ENCODE peak calls at places on chromosomes 7 and 10, in six cellular contexts. I, Q, B, U, R and S are unnamed samples.

GRCh38 chr7:153567426-153567825 is 484.8 kb upstream of the DPP6 start:
- DNase-seq in I (no peak), Q (no peak), B (no peak), U (no peak), R (no peak), S (no peak)

GRCh38 chr7:73738220-73738611 is 386 bp downstream of the ABHD11 start:
- DNase-seq in I (peak), Q (peak), B (no peak), U (peak), R (no peak), S (peak)

GRCh38 chr10:87816163-87816841 is 1.7 kb downstream of the ATAD1 start:
- DNase-seq in I (no peak), Q (no peak), B (no peak), U (no peak), R (no peak), S (no peak)

GRCh38 chr10:48634198-48634983 is 29.5 kb upstream of the ARHGAP22 start:
- DNase-seq in I (no peak), Q (no peak), B (peak), U (peak), R (no peak), S (no peak)

GRCh38 chr7:19930051-19930450 is 156.6 kb upstream of the TMEM196 start:
- DNase-seq in I (no peak), Q (no peak), B (no peak), U (no peak), R (no peak), S (no peak)

GRCh38 chr10:17009228-17009700 is 120.3 kb downstream of the CUBN start:
- DNase-seq in I (no peak), Q (no peak), B (no peak), U (peak), R (no peak), S (no peak)

GRCh38 chr7:21580073-21580521 is 37.3 kb downstream of the DNAH11 start:
- DNase-seq in I (no peak), Q (no peak), B (peak), U (peak), R (no peak), S (no peak)

GRCh38 chr7:118311121-118311803 is 86.8 kb downstream of the ANKRD7 start:
- DNase-seq in I (no peak), Q (no peak), B (peak), U (no peak), R (no peak), S (no peak)

GRCh38 chr10:110556993-110557601 is 10.4 kb upstream of the SMC3 start:
- DNase-seq in I (peak), Q (peak), B (no peak), U (peak), R (peak), S (peak)

GRCh38 chr7:39720586-39720985 is 97.2 kb downstream of the RALA start:
- DNase-seq in I (no peak), Q (no peak), B (no peak), U (no peak), R (peak), S (peak)

GRCh38 chr7:33754933-33755928 is 150.1 kb upstream of the BMPER start:
- DNase-seq in I (no peak), Q (no peak), B (no peak), U (no peak), R (no peak), S (no peak)

GRCh38 chr10:43137701-43137970 is 609 bp upstream of the CSGALNACT2 start:
- DNase-seq in I (peak), Q (peak), B (no peak), U (peak), R (peak), S (peak)

GRCh38 chr10:55233090-55233489 is 432.1 kb upstream of the PCDH15 start:
- DNase-seq in I (no peak), Q (no peak), B (no peak), U (no peak), R (no peak), S (no peak)

GRCh38 chr10:103062854-103063642 is 130.0 kb downstream of the NT5C2 start:
- DNase-seq in I (no peak), Q (no peak), B (no peak), U (no peak), R (no peak), S (no peak)

GRCh38 chr10:27746364-27747095 is 911 bp upstream of the MKX start:
- DNase-seq in I (no peak), Q (no peak), B (no peak), U (no peak), R (no peak), S (no peak)

GRCh38 chr7:66682350-66683093 is 53.8 kb downstream of the KCTD7 start:
- DNase-seq in I (peak), Q (peak), B (no peak), U (peak), R (no peak), S (no peak)

GRCh38 chr7:34133356-34133982 is 228.1 kb downstream of the BMPER start:
- DNase-seq in I (no peak), Q (peak), B (no peak), U (peak), R (no peak), S (no peak)

GRCh38 chr10:76382381-76382851 is 951.0 kb downstream of the LRMDA start:
- DNase-seq in I (no peak), Q (no peak), B (no peak), U (peak), R (no peak), S (no peak)

GRCh38 chr7:133705596-133705995 is 421.5 kb upstream of the LRGUK start:
- DNase-seq in I (no peak), Q (peak), B (no peak), U (peak), R (no peak), S (no peak)

GRCh38 chr10:124273141-124273540 is 145.6 kb downstream of the OAT start:
- DNase-seq in I (no peak), Q (no peak), B (no peak), U (no peak), R (no peak), S (no peak)

GRCh38 chr10:94066411-94066810 is 72.7 kb downstream of the PLCE1 start:
- DNase-seq in I (peak), Q (no peak), B (no peak), U (peak), R (peak), S (peak)

GRCh38 chr10:61617586-61617985 is 45.1 kb upstream of the CABCOCO1 start:
- DNase-seq in I (no peak), Q (no peak), B (no peak), U (no peak), R (no peak), S (no peak)

GRCh38 chr10:79445217-79445707 is at the start of gene ZCCHC24:
- DNase-seq in I (peak), Q (peak), B (no peak), U (no peak), R (no peak), S (no peak)

GRCh38 chr10:79447911-79448731 is 2.7 kb upstream of the ZCCHC24 start:
- DNase-seq in I (no peak), Q (no peak), B (no peak), U (no peak), R (no peak), S (no peak)

GRCh38 chr10:79445708-79446450 is 455 bp upstream of the ZCCHC24 start:
- DNase-seq in I (peak), Q (peak), B (peak), U (peak), R (peak), S (peak)

GRCh38 chr10:79444243-79445119 is 943 bp downstream of the ZCCHC24 start:
- DNase-seq in I (peak), Q (peak), B (no peak), U (peak), R (no peak), S (peak)

DNA sequence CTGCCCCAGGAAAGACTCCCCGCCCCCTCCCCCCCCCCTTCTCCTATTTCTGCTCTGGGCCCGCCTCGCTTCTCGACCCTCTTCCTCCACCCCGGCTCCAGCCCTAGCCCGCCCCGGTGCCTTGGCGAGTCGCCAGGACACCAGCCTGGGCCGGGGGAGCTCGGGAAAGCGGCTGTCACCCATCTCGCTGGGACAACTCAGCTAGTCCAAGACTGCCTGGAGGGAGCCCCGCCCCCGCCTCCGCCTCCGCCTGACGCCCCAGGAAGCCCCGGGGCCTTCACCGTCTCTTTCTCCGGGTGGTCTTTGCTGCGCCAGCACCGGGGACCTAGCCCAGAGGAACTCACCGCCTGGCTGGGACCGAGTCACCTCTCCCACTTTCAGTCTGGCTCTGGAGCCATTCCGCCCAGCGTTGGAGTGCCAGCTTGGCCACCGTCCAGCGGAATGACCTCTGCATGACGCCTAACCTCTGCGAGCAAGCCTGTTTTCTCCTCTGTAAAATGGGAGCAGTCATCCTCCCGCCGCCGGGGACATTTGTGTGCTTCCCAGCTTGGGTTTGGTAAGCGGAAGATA is 1.1 kb upstream of the ZCCHC24 start:
- DNase-seq in I (peak), Q (peak), B (no peak), U (no peak), R (no peak), S (peak)
- TF ChIP-seq BHLHE40 in I (no peak), Q (no peak), B (no peak), U (no peak), R (no peak), S (no peak)

GRCh38 chr7:152459724-152460251 is 24.0 kb upstream of the KMT2C start:
- DNase-seq in I (no peak), Q (no peak), B (no peak), U (peak), R (no peak), S (peak)

GRCh38 chr7:152465118-152465387 is 29.2 kb upstream of the KMT2C start:
- DNase-seq in I (no peak), Q (no peak), B (no peak), U (no peak), R (no peak), S (no peak)

GRCh38 chr7:152463714-152464311 is 28.0 kb upstream of the KMT2C start:
- DNase-seq in I (peak), Q (peak), B (peak), U (peak), R (peak), S (peak)

GRCh38 chr7:152464312-152465117 is 28.7 kb upstream of the KMT2C start:
- DNase-seq in I (peak), Q (peak), B (no peak), U (peak), R (peak), S (peak)

DNA sequence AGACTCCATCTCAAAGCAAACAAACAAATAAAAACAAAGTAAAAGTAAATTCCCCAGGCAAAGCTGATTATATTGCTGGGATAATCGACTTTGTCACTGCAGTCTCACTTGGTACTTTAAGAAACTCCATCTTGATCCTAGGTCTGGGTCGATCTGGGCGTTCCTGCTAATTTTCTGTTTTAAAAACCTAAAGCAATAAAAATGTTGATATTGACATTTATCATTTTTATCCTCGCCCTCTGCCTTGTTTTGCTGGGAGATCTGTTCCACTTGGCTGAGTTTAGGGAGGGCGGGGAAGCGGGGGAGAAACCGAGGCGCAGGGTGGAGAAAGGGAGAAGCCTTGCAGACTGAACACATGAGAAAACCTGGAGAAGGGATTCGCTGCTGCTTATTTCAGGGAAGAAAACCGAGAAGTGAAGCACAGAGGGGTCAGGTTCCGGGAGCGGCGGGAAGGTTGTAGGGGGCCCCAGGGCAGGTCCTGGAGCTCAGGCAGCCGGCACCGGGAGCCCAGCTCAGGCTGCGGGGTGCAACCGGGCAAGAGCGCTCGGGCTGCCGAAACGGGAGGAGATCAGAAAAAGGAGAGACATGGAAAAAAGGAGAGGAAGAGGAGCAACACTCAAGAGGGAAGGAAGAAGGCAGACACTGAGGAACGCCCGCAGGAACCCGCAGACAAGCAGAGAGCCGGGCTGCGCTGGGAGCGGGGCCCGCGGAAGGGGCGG is 27.4 kb upstream of the KMT2C start:
- DNase-seq in I (peak), Q (no peak), B (no peak), U (peak), R (no peak), S (no peak)
- TF ChIP-seq BHLHE40 in I (no peak), Q (no peak), B (no peak), U (no peak), R (no peak), S (no peak)

DNA sequence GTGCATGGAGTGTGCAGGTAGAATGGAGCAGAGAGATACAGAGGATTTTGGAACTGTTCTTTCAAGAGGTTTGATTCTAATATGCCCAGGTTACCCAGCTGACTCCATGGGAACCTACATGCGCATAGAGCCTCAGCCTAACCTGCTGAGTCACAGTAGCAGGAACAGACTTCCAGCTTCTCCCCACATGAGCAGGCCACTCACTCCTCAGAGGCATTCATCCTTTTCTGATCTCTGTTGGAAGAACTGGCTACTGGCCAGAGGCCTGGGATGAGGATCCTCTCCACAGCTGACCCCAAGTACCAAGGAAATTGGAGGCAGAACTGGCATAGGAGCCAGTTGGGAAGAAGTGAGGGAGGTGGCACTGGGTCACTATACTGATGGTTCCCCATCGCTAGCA is 17.9 kb upstream of the CCSER2 start:
- DNase-seq in I (no peak), Q (no peak), B (no peak), U (peak), R (no peak), S (no peak)
- TF ChIP-seq BHLHE40 in I (no peak), Q (no peak), B (no peak), U (no peak), R (no peak), S (no peak)

DNA sequence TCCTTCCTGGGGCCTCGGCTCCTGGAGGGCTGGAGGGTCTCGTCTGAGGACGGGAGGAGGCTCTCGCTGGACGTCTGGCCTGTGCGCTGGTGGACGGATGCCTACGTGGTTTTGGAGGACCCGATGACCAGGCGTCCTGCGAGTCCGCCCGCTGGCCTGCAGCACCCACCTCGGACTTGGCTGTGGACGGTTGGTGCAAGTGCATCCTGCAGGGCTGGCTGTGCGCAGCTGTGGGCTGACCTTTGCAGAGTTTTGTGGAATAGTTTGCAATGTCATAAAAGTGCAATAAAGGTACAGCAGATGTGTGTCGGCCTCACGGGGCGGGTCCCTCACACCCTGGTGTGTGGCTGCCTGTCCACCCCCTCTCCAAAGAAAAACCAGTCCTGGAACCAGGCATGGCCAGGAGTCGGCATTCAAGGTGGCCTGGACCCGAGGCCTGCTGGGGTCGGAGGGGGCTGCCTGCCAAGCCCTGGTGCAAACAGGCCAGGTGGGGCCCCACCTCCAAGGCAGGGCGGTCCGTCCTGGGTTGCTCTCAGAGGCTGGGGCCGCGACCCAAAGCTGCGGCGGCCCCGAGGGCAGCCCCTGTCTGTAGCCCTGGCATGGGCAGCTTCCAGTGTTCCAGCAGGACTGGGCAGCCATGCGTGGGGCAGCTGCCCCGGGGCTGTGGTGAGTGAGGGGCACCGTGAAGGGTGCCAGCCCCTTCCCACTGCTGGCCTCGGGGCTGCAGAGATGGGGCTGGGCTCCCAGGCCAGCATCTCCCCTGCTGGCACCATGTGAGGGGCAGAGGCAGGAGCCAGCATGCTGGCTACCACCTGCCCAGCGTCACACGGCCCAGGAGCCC is 29.3 kb upstream of the FOXL3 start:
- DNase-seq in I (no peak), Q (no peak), B (no peak), U (no peak), R (no peak), S (no peak)
- TF ChIP-seq BHLHE40 in I (no peak), Q (no peak), B (no peak), U (no peak), R (no peak), S (no peak)

GRCh38 chr7:148687555-148687954 is 11.1 kb upstream of the CUL1 start:
- DNase-seq in I (no peak), Q (no peak), B (no peak), U (peak), R (no peak), S (no peak)
- TF ChIP-seq BHLHE40 in I (no peak), Q (no peak), B (no peak), U (no peak), R (no peak), S (no peak)

GRCh38 chr7:28731092-28731491 is 227.0 kb downstream of the TRIL start:
- DNase-seq in I (no peak), Q (no peak), B (no peak), U (no peak), R (no peak), S (no peak)
- TF ChIP-seq BHLHE40 in I (no peak), Q (no peak), B (no peak), U (no peak), R (no peak), S (no peak)

DNA sequence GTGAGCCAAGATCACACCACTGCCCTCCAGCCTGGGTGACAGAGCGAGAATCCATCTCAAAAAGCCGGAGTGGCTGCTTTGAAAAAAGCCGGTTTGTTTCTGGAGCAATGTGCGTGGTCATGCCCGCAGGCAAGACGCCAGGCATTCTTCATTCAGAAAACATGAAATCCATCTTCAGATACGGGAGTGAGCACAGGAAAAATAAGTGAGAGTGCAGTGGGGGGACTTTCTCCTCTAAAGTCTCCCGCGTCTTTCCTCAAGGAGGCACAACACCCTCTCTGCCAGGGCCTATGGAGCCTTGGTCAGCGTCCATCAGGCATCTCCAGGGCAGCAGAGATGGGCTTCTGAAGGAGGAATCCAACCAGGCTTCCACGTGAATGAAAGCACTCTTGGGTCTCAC is 62.3 kb upstream of the DGKI start:
- DNase-seq in I (no peak), Q (no peak), B (no peak), U (peak), R (no peak), S (no peak)
- TF ChIP-seq BHLHE40 in I (no peak), Q (no peak), B (no peak), U (no peak), R (no peak), S (no peak)

GRCh38 chr7:13822678-13823077 is 166.8 kb downstream of the ETV1 start:
- DNase-seq in I (no peak), Q (no peak), B (no peak), U (peak), R (no peak), S (no peak)

GRCh38 chr7:13826752-13827151 is 162.7 kb downstream of the ETV1 start:
- DNase-seq in I (no peak), Q (no peak), B (no peak), U (peak), R (no peak), S (no peak)

GRCh38 chr7:13821152-13821787 is 168.2 kb downstream of the ETV1 start:
- DNase-seq in I (no peak), Q (no peak), B (no peak), U (peak), R (no peak), S (no peak)
- TF ChIP-seq BHLHE40 in I (no peak), Q (no peak), B (no peak), U (no peak), R (no peak), S (no peak)

GRCh38 chr10:86392723-86393094 is 26.1 kb upstream of the GRID1 start:
- DNase-seq in I (no peak), Q (no peak), B (peak), U (no peak), R (no peak), S (no peak)
- TF ChIP-seq BHLHE40 in I (no peak), Q (no peak), B (peak), U (no peak), R (no peak), S (no peak)